ENCODE peak calls at places on chromosomes 6 and 20, in seven cellular contexts. R, Z, U, P, V, K and A are unnamed samples.

GRCh38 chr20:53891306-53891894 is 179.0 kb downstream of the BCAS1 start:
- DNase-seq in U (no peak), V (no peak), P (no peak), K (no peak), R (no peak), Z (no peak), A (no peak)

GRCh38 chr6:34964564-34964963 is 75.5 kb downstream of the ANKS1A start:
- DNase-seq in V (no peak), P (no peak), R (peak), Z (no peak), U (peak), K (no peak), A (peak)

GRCh38 chr6:93059911-93060310 is 359.4 kb downstream of the EPHA7 start:
- DNase-seq in P (no peak), V (no peak), U (no peak), K (no peak), R (no peak), Z (no peak), A (no peak)

GRCh38 chr6:153511896-153512496 is 380.9 kb upstream of the RGS17 start:
- DNase-seq in Z (no peak), V (no peak), P (peak), K (peak), R (peak), U (peak), A (no peak)

GRCh38 chr6:130482645-130483390 is 117.0 kb downstream of the TMEM200A start:
- DNase-seq in Z (no peak), K (no peak), P (no peak), R (peak), U (peak), V (no peak), A (peak)

GRCh38 chr6:135289816-135290215 is 108.7 kb downstream of the MYB start:
- DNase-seq in R (no peak), P (no peak), U (no peak), K (no peak), Z (no peak), V (no peak), A (no peak)

GRCh38 chr6:156618600-156619205 is 158.5 kb upstream of the ARID1B start:
- DNase-seq in R (no peak), Z (peak), K (no peak), V (no peak), P (peak), U (no peak), A (no peak)

GRCh38 chr6:14975124-14975815 is 270.6 kb upstream of the JARID2 start:
- DNase-seq in R (peak), K (peak), U (peak), V (no peak), P (no peak), Z (no peak), A (no peak)

GRCh38 chr6:117156701-117157100 is 108.7 kb upstream of the VGLL2 start:
- DNase-seq in Z (no peak), U (no peak), K (no peak), V (no peak), R (no peak), P (no peak), A (no peak)

GRCh38 chr6:10315631-10316145 is 99.2 kb downstream of the TFAP2A start:
- DNase-seq in P (no peak), V (no peak), R (no peak), K (no peak), U (no peak), Z (no peak), A (no peak)

GRCh38 chr6:20509211-20509610 is 25.0 kb upstream of the CDKAL1 start:
- DNase-seq in R (no peak), P (no peak), V (no peak), Z (no peak), K (no peak), U (no peak), A (no peak)

GRCh38 chr6:133568970-133569889 is 319.7 kb upstream of the TCF21 start:
- DNase-seq in U (peak), P (peak), K (no peak), Z (no peak), R (peak), V (no peak), A (no peak)

GRCh38 chr6:148565931-148566663 is 180.7 kb upstream of the UST start:
- DNase-seq in P (no peak), R (peak), Z (no peak), K (no peak), V (no peak), U (peak), A (peak)

GRCh38 chr6:23173231-23173630 is 603.9 kb downstream of the HDGFL1 start:
- DNase-seq in P (no peak), U (no peak), R (peak), V (no peak), Z (no peak), K (no peak), A (no peak)

GRCh38 chr6:147065786-147066185 is 138.4 kb upstream of the STXBP5 start:
- DNase-seq in U (no peak), Z (no peak), K (no peak), P (no peak), V (no peak), R (no peak), A (no peak)

GRCh38 chr6:57278570-57278969 is 38.9 kb upstream of the PRIM2 start:
- DNase-seq in Z (no peak), U (no peak), K (no peak), R (no peak), P (no peak), V (no peak), A (no peak)

GRCh38 chr6:75428204-75428603 is 65.4 kb downstream of the FILIP1 start:
- DNase-seq in U (no peak), V (no peak), Z (no peak), K (no peak), P (no peak), R (no peak), A (no peak)

GRCh38 chr6:75431379-75431778 is 62.2 kb downstream of the FILIP1 start:
- DNase-seq in K (no peak), P (no peak), R (peak), U (peak), Z (no peak), V (no peak), A (no peak)

GRCh38 chr6:75429304-75429703 is 64.3 kb downstream of the FILIP1 start:
- DNase-seq in R (no peak), U (no peak), K (no peak), Z (no peak), P (no peak), V (no peak), A (no peak)

GRCh38 chr6:75427342-75427741 is 66.3 kb downstream of the FILIP1 start:
- DNase-seq in V (no peak), U (no peak), K (no peak), R (no peak), P (no peak), Z (no peak), A (no peak)

DNA sequence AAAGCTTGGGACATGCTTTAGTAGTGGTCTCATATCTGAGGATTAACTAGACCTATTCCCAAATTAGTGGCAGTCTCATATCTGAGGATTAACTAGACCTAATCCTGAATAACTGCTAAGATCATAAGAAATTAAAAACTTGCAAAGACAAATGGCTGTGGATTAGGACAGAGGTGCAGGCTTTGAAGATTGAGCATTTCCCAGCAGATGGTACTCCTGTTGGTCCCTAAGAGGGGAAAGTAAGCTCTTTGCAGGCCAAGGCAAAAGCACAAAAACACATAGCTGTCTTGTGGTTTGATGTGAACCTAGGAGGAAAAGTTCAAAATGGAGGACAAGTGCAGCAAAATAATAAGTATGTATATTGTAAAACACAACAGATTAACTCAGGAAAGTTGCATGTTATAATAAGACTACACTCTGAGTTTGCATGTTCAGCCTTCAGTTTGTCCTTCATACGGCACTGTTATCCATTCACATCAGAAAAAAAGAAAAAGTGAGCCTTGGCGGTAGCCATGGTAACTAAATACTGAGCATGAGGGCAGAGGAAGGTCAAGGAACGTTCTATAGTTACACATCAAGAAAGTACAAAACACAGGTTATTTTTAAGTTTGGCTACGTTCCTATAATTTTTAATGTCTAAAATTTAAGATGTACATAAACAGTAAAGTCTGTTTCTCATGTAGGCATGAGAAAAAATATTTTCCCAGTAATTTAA is 62.8 kb downstream of the FILIP1 start:
- DNase-seq in V (no peak), Z (no peak), U (peak), R (peak), P (no peak), K (no peak), A (no peak)
- H3K4me3 ChIP-seq in V (no peak), Z (no peak), U (no peak), R (no peak), P (no peak), K (no peak), A (no peak)

GRCh38 chr20:41798926-41799502 is 180.8 kb upstream of the CHD6 start:
- DNase-seq in P (no peak), Z (no peak), U (no peak), V (no peak), R (no peak), K (no peak), A (no peak)
- TF ChIP-seq CTCF in P (no peak), Z (no peak), U (no peak), V (no peak), R (no peak), K (no peak), A (no peak)

GRCh38 chr6:98844244-98845161 is 10.1 kb downstream of the POU3F2 start:
- DNase-seq in K (no peak), Z (no peak), P (no peak), U (no peak), R (no peak), V (no peak), A (no peak)
- H3K4me3 ChIP-seq in K (peak), Z (no peak), P (peak), U (peak), R (peak), V (no peak), A (no peak)

GRCh38 chr6:30364591-30364990 is 19.6 kb downstream of the RPP21 start:
- DNase-seq in Z (no peak), K (no peak), P (no peak), U (no peak), R (no peak), V (no peak), A (no peak)
- TF ChIP-seq CTCF in Z (no peak), K (no peak), P (peak), U (no peak), R (no peak), V (no peak), A (no peak)

GRCh38 chr20:47788741-47789080 is 3.4 kb upstream of the SULF2 start:
- DNase-seq in P (no peak), R (no peak), V (no peak), K (no peak), Z (no peak), U (no peak), A (no peak)

GRCh38 chr20:47785321-47785899 is at the start of gene SULF2:
- DNase-seq in P (peak), K (no peak), Z (no peak), U (peak), R (peak), V (no peak), A (no peak)

GRCh38 chr20:47785900-47786762 is 850 bp upstream of the SULF2 start:
- DNase-seq in P (peak), Z (peak), V (peak), U (peak), R (peak), K (no peak), A (peak)

GRCh38 chr20:47784599-47785320 is 521 bp downstream of the SULF2 start:
- DNase-seq in P (peak), R (peak), K (no peak), V (no peak), Z (no peak), U (peak), A (no peak)

GRCh38 chr20:47786763-47787107 is 1.5 kb upstream of the SULF2 start:
- DNase-seq in P (no peak), U (no peak), Z (no peak), R (no peak), K (no peak), V (no peak), A (no peak)
- H3K4me3 ChIP-seq in P (peak), U (peak), Z (no peak), R (no peak), K (no peak), V (no peak), A (peak)

GRCh38 chr6:161918608-161919205 is 644.8 kb upstream of the AGPAT4 start:
- DNase-seq in P (no peak), V (no peak), R (no peak), Z (no peak), U (no peak), K (no peak), A (no peak)

GRCh38 chr6:161919711-161920110 is 645.9 kb upstream of the AGPAT4 start:
- DNase-seq in K (no peak), Z (no peak), V (no peak), P (no peak), R (no peak), U (no peak), A (no peak)

GRCh38 chr6:161924516-161925116 is 650.8 kb upstream of the AGPAT4 start:
- DNase-seq in V (no peak), Z (no peak), U (no peak), P (no peak), K (no peak), R (no peak), A (no peak)

GRCh38 chr6:161921602-161922400 is 647.9 kb upstream of the AGPAT4 start:
- DNase-seq in K (no peak), R (no peak), Z (no peak), P (no peak), U (no peak), V (no peak), A (no peak)

DNA sequence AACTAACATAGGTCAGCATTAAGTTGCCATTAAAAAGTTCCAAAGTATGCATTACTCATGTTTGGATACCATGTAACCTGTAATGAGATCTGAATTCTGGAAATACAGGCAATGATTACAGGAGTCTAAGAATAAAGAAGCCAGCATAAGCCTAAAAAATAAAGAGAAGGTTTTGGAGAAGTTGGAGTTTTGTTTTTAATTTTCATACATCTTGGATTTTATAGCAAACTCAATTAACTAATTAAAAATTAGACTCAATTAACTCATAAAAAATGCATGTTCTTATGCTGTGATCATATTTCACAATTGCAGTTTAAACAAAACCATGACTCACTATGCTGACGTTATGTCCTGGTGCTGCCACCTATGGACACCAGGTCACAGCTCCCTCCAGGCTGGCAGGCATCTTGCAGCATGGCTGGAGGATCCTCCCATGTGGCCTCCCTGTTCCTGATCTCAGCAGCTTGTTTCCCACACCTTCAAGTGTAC is 648.8 kb upstream of the AGPAT4 start:
- DNase-seq in V (peak), U (peak), R (peak), K (peak), P (peak), Z (peak), A (no peak)
- TF ChIP-seq CTCF in V (peak), U (no peak), R (peak), K (no peak), P (peak), Z (no peak), A (no peak)